ENCODE peak calls at places on chromosomes 4 and X, in six cellular contexts. One of them, this sample, is unnamed.

GRCh38 chrX:106481341-106481740 is 130.4 kb upstream of the RADX start:
- DNase-seq in SHP77: peak
- DNase-seq in psoas muscle: no peak
- DNase-seq in AG10803: peak
- DNase-seq in endothelial cell: peak
- DNase-seq in DMS153: no peak
- DNase-seq in this sample: peak

GRCh38 chr4:91958651-91959050 is 345.1 kb upstream of the GRID2 start:
- DNase-seq in AG10803: no peak
- DNase-seq in SHP77: no peak
- DNase-seq in endothelial cell: no peak
- DNase-seq in DMS153: no peak
- DNase-seq in psoas muscle: no peak
- DNase-seq in this sample: no peak

GRCh38 chr4:185567828-185568442 is 32.6 kb upstream of the PDLIM3 start:
- DNase-seq in SHP77: no peak
- DNase-seq in endothelial cell: no peak
- DNase-seq in DMS153: no peak
- DNase-seq in AG10803: peak
- DNase-seq in psoas muscle: peak
- DNase-seq in this sample: no peak

GRCh38 chrX:44908198-44908597 is 35.2 kb downstream of the KDM6A start:
- DNase-seq in AG10803: peak
- DNase-seq in endothelial cell: no peak
- DNase-seq in DMS153: no peak
- DNase-seq in SHP77: no peak
- DNase-seq in psoas muscle: no peak
- DNase-seq in this sample: no peak

GRCh38 chrX:22109442-22109841 is 77.3 kb downstream of the PHEX start:
- DNase-seq in DMS153: no peak
- DNase-seq in AG10803: peak
- DNase-seq in SHP77: no peak
- DNase-seq in psoas muscle: no peak
- DNase-seq in endothelial cell: no peak
- DNase-seq in this sample: no peak

GRCh38 chr4:39274503-39274902 is 91.7 kb downstream of the RFC1 start:
- DNase-seq in endothelial cell: no peak
- DNase-seq in SHP77: no peak
- DNase-seq in DMS153: no peak
- DNase-seq in AG10803: no peak
- DNase-seq in psoas muscle: no peak
- DNase-seq in this sample: no peak

GRCh38 chrX:118901991-118902390 is 72.4 kb upstream of the LONRF3 start:
- DNase-seq in psoas muscle: no peak
- DNase-seq in DMS153: no peak
- DNase-seq in endothelial cell: no peak
- DNase-seq in AG10803: no peak
- DNase-seq in SHP77: no peak
- DNase-seq in this sample: no peak

GRCh38 chr4:1233641-1234277 is 15.2 kb downstream of the CTBP1 start:
- DNase-seq in psoas muscle: peak
- DNase-seq in DMS153: no peak
- DNase-seq in endothelial cell: no peak
- DNase-seq in AG10803: no peak
- DNase-seq in SHP77: no peak
- DNase-seq in this sample: no peak

GRCh38 chr4:165686756-165687155 is 186.3 kb upstream of the TLL1 start:
- DNase-seq in AG10803: no peak
- DNase-seq in SHP77: no peak
- DNase-seq in psoas muscle: no peak
- DNase-seq in endothelial cell: no peak
- DNase-seq in DMS153: no peak
- DNase-seq in this sample: no peak

GRCh38 chr4:118034061-118034785 is at the start of gene NDST3:
- DNase-seq in SHP77: no peak
- DNase-seq in psoas muscle: peak
- DNase-seq in DMS153: peak
- DNase-seq in AG10803: peak
- DNase-seq in endothelial cell: peak
- DNase-seq in this sample: no peak

This sample was measured in K562.